ENCODE peak calls at places on chromosomes 1 and 21, in four cellular contexts. L is sciatic nerve; Z is central memory CD4-positive, alpha-beta T cell; U is Ammon's horn. G is an unnamed sample.

GRCh38 chr1:104488296-104489015 is 738.8 kb downstream of the AMY1C start:
- DNase-seq in Z (no peak), U (no peak), L (no peak), G (no peak)

GRCh38 chr21:45455321-45456013 is 50.5 kb downstream of the COL18A1 start:
- DNase-seq in L (no peak), Z (no peak), U (peak; percentile 51), G (no peak)

GRCh38 chr1:156705321-156705917 is at the start of gene CRABP2:
- DNase-seq in Z (no peak), U (no peak), L (peak; percentile 77), G (peak; percentile 24)

GRCh38 chr1:59997479-59997878 is 70.9 kb upstream of the CYP2J2 start:
- DNase-seq in Z (no peak), U (no peak), L (no peak), G (no peak)

GRCh38 chr1:169186106-169186505 is 79.6 kb downstream of the ATP1B1 start:
- DNase-seq in Z (no peak), L (no peak), U (no peak), G (no peak)

GRCh38 chr1:117037802-117038201 is 22.3 kb upstream of the TTF2 start:
- DNase-seq in L (no peak), U (no peak), Z (no peak), G (no peak)

GRCh38 chr1:104592926-104593325 is 843.2 kb downstream of the AMY1C start:
- DNase-seq in U (no peak), Z (no peak), L (no peak), G (no peak)

GRCh38 chr21:27796106-27796505 is 829.2 kb upstream of the ADAMTS5 start:
- DNase-seq in Z (no peak), L (no peak), U (no peak), G (no peak)

GRCh38 chr1:77683836-77684148 is 1.3 kb upstream of the ZZZ3 start:
- DNase-seq in L (no peak), U (no peak), Z (no peak), G (no peak)

GRCh38 chr1:52139817-52140540 is 1.9 kb upstream of the ZFYVE9 start:
- DNase-seq in Z (peak; percentile 5), L (no peak), U (no peak), G (no peak)

GRCh38 chr21:15539376-15539775 is 190.4 kb upstream of the USP25 start:
- DNase-seq in L (no peak), U (no peak), Z (no peak), G (no peak)

GRCh38 chr1:43277116-43277876 is 7.5 kb downstream of the TMEM125 start:
- DNase-seq in U (no peak), L (peak; percentile 47), Z (no peak), G (no peak)

GRCh38 chr1:160124709-160125478 is 9.3 kb downstream of the ATP1A2 start:
- DNase-seq in U (no peak), Z (no peak), L (no peak), G (no peak)

GRCh38 chr1:224684920-224685547 is 68.9 kb downstream of the CNIH3 start:
- DNase-seq in L (no peak), U (no peak), Z (no peak), G (no peak)

GRCh38 chr1:82845371-82845770 is 1044.6 kb downstream of the ADGRL2 start:
- DNase-seq in Z (no peak), U (no peak), L (no peak), G (no peak)

GRCh38 chr1:157626099-157626498 is 28.2 kb upstream of the FCRL4 start:
- DNase-seq in Z (no peak), U (no peak), L (no peak), G (no peak)

GRCh38 chr1:13769212-13769611 is 69.2 kb downstream of the PRDM2 start:
- DNase-seq in Z (no peak), L (no peak), U (no peak), G (no peak)

GRCh38 chr1:41700581-41700980 is 216.1 kb upstream of the EDN2 start:
- DNase-seq in L (no peak), Z (no peak), U (no peak), G (no peak)

GRCh38 chr1:55632058-55632457 is 416.9 kb upstream of the USP24 start:
- DNase-seq in L (no peak), Z (no peak), U (no peak), G (no peak)

GRCh38 chr1:41547781-41548560 is 63.5 kb upstream of the EDN2 start:
- DNase-seq in Z (no peak), U (no peak), L (peak; percentile 37), G (no peak)

GRCh38 chr1:93502561-93502960 is 54.6 kb downstream of the FNBP1L start:
- DNase-seq in L (no peak), Z (no peak), U (no peak), G (no peak)

GRCh38 chr1:108817811-108818210 is 39.1 kb downstream of the AKNAD1 start:
- DNase-seq in L (no peak), Z (no peak), U (no peak), G (no peak)

GRCh38 chr1:93807301-93807930 is 71.6 kb downstream of the DNTTIP2 start:
- DNase-seq in U (no peak), L (no peak), Z (no peak), G (no peak)

GRCh38 chr1:72568113-72568512 is 285.8 kb upstream of the NEGR1 start:
- DNase-seq in L (no peak), U (no peak), Z (no peak), G (no peak)

GRCh38 chr1:59716551-59717231 is 98.1 kb upstream of the HOOK1 start:
- DNase-seq in U (no peak), L (no peak), Z (no peak), G (no peak)

GRCh38 chr1:25180996-25181395 is 51.3 kb downstream of the SYF2 start:
- DNase-seq in U (no peak), Z (no peak), L (no peak), G (no peak)

GRCh38 chr1:13766906-13767564 is 67.0 kb downstream of the PRDM2 start:
- DNase-seq in Z (no peak), U (no peak), L (no peak), G (no peak)

GRCh38 chr21:35256468-35256988 is 207.4 kb upstream of the RUNX1 start:
- DNase-seq in U (peak; percentile 37), L (peak; percentile 80), Z (no peak), G (no peak)